ENCODE peak calls at places on chromosome 12, in ten cellular contexts. K is fibroblast of pulmonary artery, M is foreskin fibroblast, J is B cell, N is lower leg skin, S is progenitor cell of endocrine pancreas, E is cardiac muscle cell, W is psoas muscle, Q is thyroid gland, X is ascending aorta. C is an unnamed sample.

GRCh38 chr12:112868459-112869041 is 38.2 kb upstream of the OAS1 start:
- DNase-seq in X (no peak), K (no peak), J (no peak), N (no peak), W (no peak), S (peak; percentile 30), Q (no peak), M (no peak), E (peak; percentile 59), C (no peak)

GRCh38 chr12:1534708-1535107 is 59.7 kb downstream of the FBXL14 start:
- DNase-seq in N (peak; percentile 45), J (no peak), X (no peak), S (no peak), Q (no peak), M (no peak), E (no peak), W (no peak), K (no peak), C (no peak)

GRCh38 chr12:62250671-62251608 is 9.3 kb upstream of the USP15 start:
- DNase-seq in N (no peak), Q (peak; percentile 18), J (no peak), S (no peak), K (peak; percentile 81), E (no peak), W (no peak), M (peak; percentile 58), X (no peak), C (no peak)

GRCh38 chr12:88419794-88420193 is 160.5 kb downstream of the KITLG start:
- DNase-seq in J (no peak), S (no peak), Q (no peak), N (no peak), X (no peak), M (peak; percentile 59), K (peak; percentile 50), W (no peak), E (no peak), C (no peak)

GRCh38 chr12:100706029-100706428 is 88.5 kb upstream of the ANO4 start:
- DNase-seq in J (no peak), E (no peak), K (peak; percentile 65), X (no peak), S (no peak), W (no peak), M (peak; percentile 78), N (no peak), Q (no peak), C (no peak)

GRCh38 chr12:45543887-45544286 is 185.6 kb upstream of the ARID2 start:
- DNase-seq in S (peak; percentile 20), X (no peak), W (no peak), K (peak; percentile 91), J (peak; percentile 80), N (no peak), Q (peak; percentile 9), M (peak; percentile 77), E (peak; percentile 79), C (peak; percentile 46)

GRCh38 chr12:21828111-21828775 is 53.7 kb upstream of the KCNJ8 start:
- DNase-seq in Q (no peak), K (peak; percentile 6), M (peak; percentile 12), J (no peak), E (no peak), S (no peak), X (no peak), W (no peak), N (no peak), C (no peak)

GRCh38 chr12:94593822-94594442 is 56.4 kb downstream of the TMCC3 start:
- DNase-seq in X (no peak), E (no peak), W (no peak), S (no peak), J (peak; percentile 10), Q (no peak), M (no peak), K (no peak), N (no peak), C (no peak)

GRCh38 chr12:32895688-32896437 is 714 bp downstream of the PKP2 start:
- DNase-seq in S (peak; percentile 34), X (no peak), Q (no peak), E (no peak), J (no peak), W (no peak), M (no peak), N (no peak), K (no peak), C (no peak)

GRCh38 chr12:64744422-64745258 is 14.6 kb downstream of the GNS start:
- DNase-seq in N (no peak), J (no peak), W (no peak), K (peak; percentile 50), Q (no peak), X (no peak), S (no peak), E (no peak), M (no peak), C (no peak)

GRCh38 chr12:22624573-22624907 is 431 bp upstream of the ETNK1 start:
- DNase-seq in W (no peak), X (no peak), J (no peak), Q (no peak), E (no peak), M (no peak), S (no peak), K (no peak), N (no peak), C (no peak)

GRCh38 chr12:22856120-22856699 is 231.2 kb downstream of the ETNK1 start:
- DNase-seq in N (no peak), K (peak; percentile 62), E (peak; percentile 47), W (no peak), X (no peak), J (peak; percentile 1), M (peak; percentile 10), S (no peak), Q (no peak), C (no peak)

GRCh38 chr12:4900327-4900726 is 9.4 kb upstream of the KCNA1 start:
- DNase-seq in W (no peak), E (no peak), M (no peak), J (no peak), S (no peak), N (no peak), X (no peak), Q (no peak), K (peak; percentile 45), C (no peak)

GRCh38 chr12:57044856-57045255 is 5.1 kb downstream of the MYO1A start:
- DNase-seq in W (no peak), M (no peak), S (no peak), N (no peak), Q (no peak), E (no peak), K (no peak), J (no peak), X (no peak), C (no peak)

GRCh38 chr12:28602760-28603638 is 412.7 kb downstream of the CCDC91 start:
- DNase-seq in S (no peak), K (no peak), J (no peak), X (no peak), Q (no peak), M (peak; percentile 12), W (no peak), E (no peak), N (no peak), C (no peak)

GRCh38 chr12:12801649-12802048 is 11.5 kb upstream of the DDX47 start:
- DNase-seq in N (no peak), K (no peak), X (no peak), E (no peak), Q (no peak), W (no peak), J (peak; percentile 35), S (no peak), M (no peak), C (no peak)

GRCh38 chr12:2064078-2064507 is 11.3 kb downstream of the CACNA1C start:
- DNase-seq in X (no peak), S (no peak), K (peak; percentile 35), Q (no peak), W (no peak), M (no peak), E (no peak), N (no peak), J (no peak), C (no peak)

GRCh38 chr12:113136128-113136989 is 798 bp upstream of the RASAL1 start:
- DNase-seq in X (no peak), N (no peak), Q (peak; percentile 68), M (no peak), E (no peak), K (no peak), W (no peak), J (peak; percentile 65), S (no peak), C (peak; percentile 60)

GRCh38 chr12:19398376-19399363 is 40.6 kb upstream of the AEBP2 start:
- DNase-seq in M (no peak), S (no peak), N (peak; percentile 76), E (no peak), W (no peak), J (no peak), X (no peak), K (peak; percentile 45), Q (no peak), C (no peak)

GRCh38 chr12:92080390-92081285 is 65.0 kb downstream of the BTG1 start:
- DNase-seq in K (peak; percentile 83), M (peak; percentile 92), E (peak; percentile 72), W (no peak), S (no peak), X (no peak), J (peak; percentile 24), Q (no peak), N (no peak), C (no peak)

GRCh38 chr12:40970320-40970907 is 217.7 kb upstream of the PDZRN4 start:
- DNase-seq in J (no peak), X (no peak), M (no peak), E (no peak), K (no peak), W (no peak), S (no peak), N (no peak), Q (no peak), C (no peak)

GRCh38 chr12:3768911-3769447 is 16.1 kb upstream of the CRACR2A start:
- DNase-seq in J (no peak), E (no peak), N (no peak), X (no peak), M (no peak), S (no peak), K (no peak), Q (no peak), W (no peak), C (no peak)
- TF ChIP-seq CTCF in J (no peak), E (no peak), N (no peak), X (no peak), M (no peak), S (no peak), K (no peak), Q (no peak), W (no peak), C (no peak)

GRCh38 chr12:90407841-90408240 is 547.1 kb downstream of the CCER1 start:
- DNase-seq in S (no peak), K (peak; percentile 7), J (no peak), X (no peak), M (no peak), W (no peak), Q (no peak), E (peak; percentile 8), N (no peak), C (no peak)
- TF ChIP-seq CTCF in S (no peak), K (peak; percentile 1), J (no peak), X (no peak), M (no peak), W (no peak), Q (no peak), E (no peak), N (no peak), C (no peak)

GRCh38 chr12:49369723-49370145 is 2.5 kb downstream of the SPATS2 start:
- DNase-seq in X (no peak), W (peak; percentile 67), N (no peak), S (no peak), J (peak; percentile 66), E (peak; percentile 55), M (no peak), K (peak; percentile 69), Q (peak; percentile 29), C (no peak)
- TF ChIP-seq CTCF in X (peak; percentile 36), W (peak; percentile 51), N (no peak), S (peak; percentile 51), J (peak; percentile 47), E (peak; percentile 55), M (peak; percentile 29), K (peak; percentile 64), Q (peak; percentile 37), C (peak; percentile 16)

GRCh38 chr12:122500685-122501488 is at the start of gene ZCCHC8:
- DNase-seq in X (peak; percentile 92), Q (peak; percentile 98), M (peak; percentile 98), N (peak; percentile 99), W (peak; percentile 98), J (peak; percentile 95), S (peak; percentile 89), E (peak; percentile 99), K (peak; percentile 98), C (peak; percentile 95)
- TF ChIP-seq CTCF in X (no peak), Q (peak; percentile 36), M (no peak), N (no peak), W (no peak), J (no peak), S (peak; percentile 10), E (no peak), K (no peak), C (no peak)

C was measured in CD14-positive monocyte.